ENCODE peak calls at places on chromosome 21, in seven cellular contexts. A is myocyte, X is prostate gland, H is NCI-H1092 treated with DMSO at 0.1 percent for 48 hours, G is dermis blood vessel endothelial cell, Z is nucleus accumbens, Y is cardiac muscle cell. F is an unnamed sample.

GRCh38 chr21:31235671-31236450 is 108.2 kb downstream of the TIAM1 start:
- DNase-seq in Y (peak; percentile 48), X (no peak), A (peak; percentile 78), H (peak; percentile 32), Z (no peak), G (no peak), F (no peak)

GRCh38 chr21:40719615-40720014 is 127.3 kb downstream of the DSCAM start:
- DNase-seq in G (no peak), A (no peak), X (no peak), H (peak; percentile 52), Y (no peak), Z (no peak), F (no peak)

GRCh38 chr21:45319461-45320211 is 31.9 kb upstream of the POFUT2 start:
- DNase-seq in Z (no peak), Y (no peak), A (peak; percentile 79), G (peak; percentile 95), X (no peak), H (no peak), F (no peak)

GRCh38 chr21:37507716-37508115 is 141.1 kb downstream of the DYRK1A start:
- DNase-seq in Y (no peak), X (no peak), H (no peak), Z (no peak), G (no peak), A (no peak), F (no peak)

GRCh38 chr21:34770581-34770980 is 101.8 kb downstream of the CLIC6 start:
- DNase-seq in H (no peak), Y (peak; percentile 47), G (no peak), Z (no peak), A (peak; percentile 49), X (no peak), F (no peak)

GRCh38 chr21:45286671-45287437 is 841 bp downstream of the POFUT2 start:
- DNase-seq in G (no peak), X (no peak), Z (no peak), Y (no peak), H (no peak), A (no peak), F (no peak)

GRCh38 chr21:33246963-33247362 is 17.2 kb downstream of the IFNAR2 start:
- DNase-seq in G (no peak), A (no peak), H (no peak), X (no peak), Y (no peak), Z (no peak), F (no peak)

GRCh38 chr21:44437696-44438431 is 17.4 kb upstream of the LRRC3 start:
- DNase-seq in X (no peak), Z (no peak), H (no peak), G (no peak), Y (no peak), A (no peak), F (no peak)

GRCh38 chr21:28473530-28474225 is 519.0 kb downstream of the LTN1 start:
- DNase-seq in A (peak; percentile 62), G (no peak), Z (no peak), H (no peak), Y (peak; percentile 20), X (no peak), F (no peak)

GRCh38 chr21:35732788-35733187 is 327.5 kb downstream of the SETD4 start:
- DNase-seq in A (no peak), H (no peak), G (no peak), Y (no peak), X (peak; percentile 19), Z (no peak), F (no peak)

GRCh38 chr21:31750843-31751242 is 18.9 kb upstream of the SCAF4 start:
- DNase-seq in A (no peak), Z (no peak), Y (no peak), H (no peak), G (no peak), X (no peak), F (no peak)

GRCh38 chr21:36710729-36711048 is 11.8 kb downstream of the SIM2 start:
- DNase-seq in H (no peak), X (no peak), G (no peak), A (no peak), Z (no peak), Y (peak; percentile 29), F (peak; percentile 71)

GRCh38 chr21:28253378-28253777 is 739.3 kb downstream of the LTN1 start:
- DNase-seq in G (peak; percentile 9), Z (no peak), Y (peak; percentile 58), X (no peak), H (no peak), A (no peak), F (no peak)

F was measured in NB4.